ENCODE peak calls at places on chromosomes 16 and 17, in eight cellular contexts. One of them, this sample, is unnamed.

GRCh38 chr17:81069084-81069645 is 34.2 kb downstream of the BAIAP2 start:
- DNase-seq in activated CD4-positive, alpha-beta T cell treated with anti-CD3 and anti-CD28 coated beads for 24 hours: no peak
- DNase-seq in sigmoid colon: no peak
- DNase-seq in SW 1271: no peak
- DNase-seq in AML-193: no peak
- DNase-seq in fibroblast of pulmonary artery: no peak
- DNase-seq in kidney tubule cell: no peak
- DNase-seq in stimulated activated CD4-positive, alpha-beta T cell treated with anti-CD3 and anti-CD28 coated beads, Interleukin-1b, Interleukin-23, amount 100 ng/mL, for 1 hour: no peak
- DNase-seq in this sample: no peak

GRCh38 chr17:81483862-81484194 is 28.8 kb downstream of the ACTG1 start:
- DNase-seq in AML-193: no peak
- DNase-seq in stimulated activated CD4-positive, alpha-beta T cell treated with anti-CD3 and anti-CD28 coated beads, Interleukin-1b, Interleukin-23, amount 100 ng/mL, for 1 hour: no peak
- DNase-seq in sigmoid colon: no peak
- DNase-seq in kidney tubule cell: no peak
- DNase-seq in SW 1271: no peak
- DNase-seq in activated CD4-positive, alpha-beta T cell treated with anti-CD3 and anti-CD28 coated beads for 24 hours: no peak
- DNase-seq in fibroblast of pulmonary artery: no peak
- DNase-seq in this sample: no peak

GRCh38 chr17:14474591-14474990 is 173.7 kb downstream of the HS3ST3B1 start:
- DNase-seq in stimulated activated CD4-positive, alpha-beta T cell treated with anti-CD3 and anti-CD28 coated beads, Interleukin-1b, Interleukin-23, amount 100 ng/mL, for 1 hour: no peak
- DNase-seq in activated CD4-positive, alpha-beta T cell treated with anti-CD3 and anti-CD28 coated beads for 24 hours: no peak
- DNase-seq in fibroblast of pulmonary artery: no peak
- DNase-seq in AML-193: no peak
- DNase-seq in SW 1271: no peak
- DNase-seq in sigmoid colon: no peak
- DNase-seq in kidney tubule cell: no peak
- DNase-seq in this sample: no peak

GRCh38 chr16:58056580-58056979 is 31.0 kb downstream of the MMP15 start:
- DNase-seq in sigmoid colon: no peak
- DNase-seq in SW 1271: no peak
- DNase-seq in AML-193: no peak
- DNase-seq in fibroblast of pulmonary artery: no peak
- DNase-seq in kidney tubule cell: no peak
- DNase-seq in activated CD4-positive, alpha-beta T cell treated with anti-CD3 and anti-CD28 coated beads for 24 hours: no peak
- DNase-seq in stimulated activated CD4-positive, alpha-beta T cell treated with anti-CD3 and anti-CD28 coated beads, Interleukin-1b, Interleukin-23, amount 100 ng/mL, for 1 hour: no peak
- DNase-seq in this sample: no peak

GRCh38 chr17:1720856-1721386 is 3.6 kb upstream of the WDR81 start:
- DNase-seq in sigmoid colon: peak
- DNase-seq in stimulated activated CD4-positive, alpha-beta T cell treated with anti-CD3 and anti-CD28 coated beads, Interleukin-1b, Interleukin-23, amount 100 ng/mL, for 1 hour: peak
- DNase-seq in kidney tubule cell: peak
- DNase-seq in activated CD4-positive, alpha-beta T cell treated with anti-CD3 and anti-CD28 coated beads for 24 hours: peak
- DNase-seq in fibroblast of pulmonary artery: peak
- DNase-seq in SW 1271: no peak
- DNase-seq in AML-193: no peak
- DNase-seq in this sample: no peak

GRCh38 chr16:67470314-67470713 is 10.6 kb downstream of the ATP6V0D1 start:
- DNase-seq in activated CD4-positive, alpha-beta T cell treated with anti-CD3 and anti-CD28 coated beads for 24 hours: no peak
- DNase-seq in sigmoid colon: peak
- DNase-seq in stimulated activated CD4-positive, alpha-beta T cell treated with anti-CD3 and anti-CD28 coated beads, Interleukin-1b, Interleukin-23, amount 100 ng/mL, for 1 hour: no peak
- DNase-seq in kidney tubule cell: no peak
- DNase-seq in AML-193: no peak
- DNase-seq in fibroblast of pulmonary artery: no peak
- DNase-seq in SW 1271: no peak
- DNase-seq in this sample: peak

GRCh38 chr17:45411348-45412105 is 21.1 kb downstream of the ARHGAP27 start:
- DNase-seq in SW 1271: no peak
- DNase-seq in activated CD4-positive, alpha-beta T cell treated with anti-CD3 and anti-CD28 coated beads for 24 hours: no peak
- DNase-seq in sigmoid colon: no peak
- DNase-seq in kidney tubule cell: no peak
- DNase-seq in fibroblast of pulmonary artery: no peak
- DNase-seq in stimulated activated CD4-positive, alpha-beta T cell treated with anti-CD3 and anti-CD28 coated beads, Interleukin-1b, Interleukin-23, amount 100 ng/mL, for 1 hour: no peak
- DNase-seq in AML-193: no peak
- DNase-seq in this sample: no peak

GRCh38 chr16:67235816-67236547 is 9.1 kb downstream of the TMEM208 start:
- DNase-seq in sigmoid colon: no peak
- DNase-seq in activated CD4-positive, alpha-beta T cell treated with anti-CD3 and anti-CD28 coated beads for 24 hours: no peak
- DNase-seq in stimulated activated CD4-positive, alpha-beta T cell treated with anti-CD3 and anti-CD28 coated beads, Interleukin-1b, Interleukin-23, amount 100 ng/mL, for 1 hour: no peak
- DNase-seq in SW 1271: no peak
- DNase-seq in kidney tubule cell: no peak
- DNase-seq in AML-193: no peak
- DNase-seq in fibroblast of pulmonary artery: no peak
- DNase-seq in this sample: no peak

GRCh38 chr16:359067-359763 is 6.7 kb upstream of the AXIN1 start:
- DNase-seq in SW 1271: no peak
- DNase-seq in sigmoid colon: peak
- DNase-seq in activated CD4-positive, alpha-beta T cell treated with anti-CD3 and anti-CD28 coated beads for 24 hours: no peak
- DNase-seq in fibroblast of pulmonary artery: no peak
- DNase-seq in AML-193: no peak
- DNase-seq in stimulated activated CD4-positive, alpha-beta T cell treated with anti-CD3 and anti-CD28 coated beads, Interleukin-1b, Interleukin-23, amount 100 ng/mL, for 1 hour: no peak
- DNase-seq in kidney tubule cell: no peak
- DNase-seq in this sample: no peak

GRCh38 chr16:56776562-56776961 is 46.6 kb downstream of the NUP93 start:
- DNase-seq in sigmoid colon: peak
- DNase-seq in kidney tubule cell: peak
- DNase-seq in AML-193: no peak
- DNase-seq in stimulated activated CD4-positive, alpha-beta T cell treated with anti-CD3 and anti-CD28 coated beads, Interleukin-1b, Interleukin-23, amount 100 ng/mL, for 1 hour: no peak
- DNase-seq in activated CD4-positive, alpha-beta T cell treated with anti-CD3 and anti-CD28 coated beads for 24 hours: no peak
- DNase-seq in SW 1271: no peak
- DNase-seq in fibroblast of pulmonary artery: peak
- DNase-seq in this sample: no peak

GRCh38 chr17:68355093-68355492 is 63.8 kb downstream of the ARSG start:
- DNase-seq in activated CD4-positive, alpha-beta T cell treated with anti-CD3 and anti-CD28 coated beads for 24 hours: no peak
- DNase-seq in AML-193: no peak
- DNase-seq in stimulated activated CD4-positive, alpha-beta T cell treated with anti-CD3 and anti-CD28 coated beads, Interleukin-1b, Interleukin-23, amount 100 ng/mL, for 1 hour: no peak
- DNase-seq in fibroblast of pulmonary artery: peak
- DNase-seq in kidney tubule cell: no peak
- DNase-seq in sigmoid colon: no peak
- DNase-seq in SW 1271: no peak
- DNase-seq in this sample: no peak

GRCh38 chr16:58336332-58337089 is 41.7 kb upstream of the PRSS54 start:
- DNase-seq in fibroblast of pulmonary artery: peak
- DNase-seq in sigmoid colon: peak
- DNase-seq in AML-193: peak
- DNase-seq in stimulated activated CD4-positive, alpha-beta T cell treated with anti-CD3 and anti-CD28 coated beads, Interleukin-1b, Interleukin-23, amount 100 ng/mL, for 1 hour: peak
- DNase-seq in kidney tubule cell: peak
- DNase-seq in SW 1271: peak
- DNase-seq in activated CD4-positive, alpha-beta T cell treated with anti-CD3 and anti-CD28 coated beads for 24 hours: peak
- DNase-seq in this sample: no peak

GRCh38 chr17:35129154-35129972 is 7.9 kb downstream of the FNDC8 start:
- DNase-seq in stimulated activated CD4-positive, alpha-beta T cell treated with anti-CD3 and anti-CD28 coated beads, Interleukin-1b, Interleukin-23, amount 100 ng/mL, for 1 hour: no peak
- DNase-seq in SW 1271: no peak
- DNase-seq in kidney tubule cell: no peak
- DNase-seq in fibroblast of pulmonary artery: no peak
- DNase-seq in sigmoid colon: no peak
- DNase-seq in AML-193: no peak
- DNase-seq in activated CD4-positive, alpha-beta T cell treated with anti-CD3 and anti-CD28 coated beads for 24 hours: no peak
- DNase-seq in this sample: no peak

GRCh38 chr17:1059131-1059795 is 62.3 kb downstream of the TIMM22 start:
- DNase-seq in stimulated activated CD4-positive, alpha-beta T cell treated with anti-CD3 and anti-CD28 coated beads, Interleukin-1b, Interleukin-23, amount 100 ng/mL, for 1 hour: no peak
- DNase-seq in AML-193: no peak
- DNase-seq in activated CD4-positive, alpha-beta T cell treated with anti-CD3 and anti-CD28 coated beads for 24 hours: no peak
- DNase-seq in fibroblast of pulmonary artery: no peak
- DNase-seq in sigmoid colon: no peak
- DNase-seq in SW 1271: no peak
- DNase-seq in kidney tubule cell: no peak
- DNase-seq in this sample: no peak

GRCh38 chr16:57352636-57353047 is 5.9 kb upstream of the CCL22 start:
- DNase-seq in activated CD4-positive, alpha-beta T cell treated with anti-CD3 and anti-CD28 coated beads for 24 hours: no peak
- DNase-seq in stimulated activated CD4-positive, alpha-beta T cell treated with anti-CD3 and anti-CD28 coated beads, Interleukin-1b, Interleukin-23, amount 100 ng/mL, for 1 hour: no peak
- DNase-seq in sigmoid colon: no peak
- DNase-seq in kidney tubule cell: no peak
- DNase-seq in fibroblast of pulmonary artery: no peak
- DNase-seq in SW 1271: no peak
- DNase-seq in AML-193: no peak
- DNase-seq in this sample: no peak

GRCh38 chr17:75950421-75950820 is 9.6 kb upstream of the FBF1 start:
- DNase-seq in SW 1271: no peak
- DNase-seq in fibroblast of pulmonary artery: no peak
- DNase-seq in AML-193: no peak
- DNase-seq in activated CD4-positive, alpha-beta T cell treated with anti-CD3 and anti-CD28 coated beads for 24 hours: no peak
- DNase-seq in stimulated activated CD4-positive, alpha-beta T cell treated with anti-CD3 and anti-CD28 coated beads, Interleukin-1b, Interleukin-23, amount 100 ng/mL, for 1 hour: no peak
- DNase-seq in kidney tubule cell: no peak
- DNase-seq in sigmoid colon: no peak
- DNase-seq in this sample: no peak

GRCh38 chr16:58027341-58028167 is 2.0 kb downstream of the MMP15 start:
- DNase-seq in kidney tubule cell: peak
- DNase-seq in AML-193: no peak
- DNase-seq in SW 1271: no peak
- DNase-seq in activated CD4-positive, alpha-beta T cell treated with anti-CD3 and anti-CD28 coated beads for 24 hours: no peak
- DNase-seq in sigmoid colon: no peak
- DNase-seq in fibroblast of pulmonary artery: no peak
- DNase-seq in stimulated activated CD4-positive, alpha-beta T cell treated with anti-CD3 and anti-CD28 coated beads, Interleukin-1b, Interleukin-23, amount 100 ng/mL, for 1 hour: no peak
- DNase-seq in this sample: no peak

GRCh38 chr17:80827646-80828643 is 163.7 kb upstream of the CHMP6 start:
- DNase-seq in stimulated activated CD4-positive, alpha-beta T cell treated with anti-CD3 and anti-CD28 coated beads, Interleukin-1b, Interleukin-23, amount 100 ng/mL, for 1 hour: no peak
- DNase-seq in activated CD4-positive, alpha-beta T cell treated with anti-CD3 and anti-CD28 coated beads for 24 hours: no peak
- DNase-seq in kidney tubule cell: no peak
- DNase-seq in fibroblast of pulmonary artery: no peak
- DNase-seq in AML-193: no peak
- DNase-seq in SW 1271: no peak
- DNase-seq in sigmoid colon: peak
- DNase-seq in this sample: no peak

GRCh38 chr17:2090804-2091534 is 36.1 kb downstream of the HIC1 start:
- DNase-seq in sigmoid colon: peak
- DNase-seq in kidney tubule cell: peak
- DNase-seq in stimulated activated CD4-positive, alpha-beta T cell treated with anti-CD3 and anti-CD28 coated beads, Interleukin-1b, Interleukin-23, amount 100 ng/mL, for 1 hour: no peak
- DNase-seq in AML-193: no peak
- DNase-seq in fibroblast of pulmonary artery: peak
- DNase-seq in SW 1271: peak
- DNase-seq in activated CD4-positive, alpha-beta T cell treated with anti-CD3 and anti-CD28 coated beads for 24 hours: no peak
- DNase-seq in this sample: no peak

GRCh38 chr16:2152695-2153506 is 2.7 kb upstream of the TRAF7 start:
- DNase-seq in AML-193: no peak
- DNase-seq in fibroblast of pulmonary artery: no peak
- DNase-seq in sigmoid colon: no peak
- DNase-seq in activated CD4-positive, alpha-beta T cell treated with anti-CD3 and anti-CD28 coated beads for 24 hours: no peak
- DNase-seq in kidney tubule cell: peak
- DNase-seq in stimulated activated CD4-positive, alpha-beta T cell treated with anti-CD3 and anti-CD28 coated beads, Interleukin-1b, Interleukin-23, amount 100 ng/mL, for 1 hour: no peak
- DNase-seq in SW 1271: no peak
- DNase-seq in this sample: no peak

GRCh38 chr17:73698966-73699365 is 54.7 kb upstream of the SDK2 start:
- DNase-seq in sigmoid colon: no peak
- DNase-seq in fibroblast of pulmonary artery: no peak
- DNase-seq in kidney tubule cell: no peak
- DNase-seq in activated CD4-positive, alpha-beta T cell treated with anti-CD3 and anti-CD28 coated beads for 24 hours: no peak
- DNase-seq in AML-193: no peak
- DNase-seq in stimulated activated CD4-positive, alpha-beta T cell treated with anti-CD3 and anti-CD28 coated beads, Interleukin-1b, Interleukin-23, amount 100 ng/mL, for 1 hour: no peak
- DNase-seq in SW 1271: no peak
- DNase-seq in this sample: no peak